ENCODE peak calls at places on chromosomes 11 and 22, in seven cellular contexts. Z is GM13976; I is T follicular helper cell; P is NCI-H460; D is neuronal stem cell; K is natural killer cell treated with Interleukin-12 subunit alpha and Interleukin-12 subunit beta and Interleukin-15 and Interleukin-18, amount 100 ng/mL, for 72 hours; V is NCI-H1694 treated with DMSO at 0.1 percent for 48 hours. O is an unnamed sample.

GRCh38 chr11:95392644-95393043 is 161.6 kb upstream of the SESN3 start:
- DNase-seq in P (no peak), V (no peak), Z (no peak), I (no peak), D (no peak), K (no peak), O (no peak)

GRCh38 chr11:114762437-114762836 is 84.1 kb downstream of the NXPE2 start:
- DNase-seq in V (no peak), P (no peak), D (peak), K (no peak), Z (no peak), I (no peak), O (peak)

GRCh38 chr11:19571906-19572305 is 140.7 kb upstream of the NAV2 start:
- DNase-seq in D (no peak), P (no peak), K (no peak), I (no peak), V (no peak), Z (no peak), O (no peak)

GRCh38 chr11:17528181-17528691 is 16.0 kb downstream of the USH1C start:
- DNase-seq in D (no peak), P (no peak), V (peak), I (no peak), K (no peak), Z (peak), O (peak)

GRCh38 chr22:40156001-40156516 is 21.7 kb upstream of the TNRC6B start:
- DNase-seq in V (no peak), D (no peak), P (peak), I (no peak), K (no peak), Z (no peak), O (peak)

GRCh38 chr11:133978816-133979215 is 22.0 kb upstream of the IGSF9B start:
- DNase-seq in K (no peak), I (no peak), P (no peak), Z (no peak), D (no peak), V (no peak), O (peak)

GRCh38 chr11:94835571-94835970 is 67.4 kb downstream of the AMOTL1 start:
- DNase-seq in V (no peak), P (no peak), Z (no peak), D (no peak), I (no peak), K (no peak), O (peak)

GRCh38 chr11:131870305-131870704 is 499.9 kb downstream of the NTM start:
- DNase-seq in I (no peak), P (no peak), K (no peak), D (no peak), Z (no peak), V (no peak), O (no peak)

GRCh38 chr11:16738949-16739262 is 459 bp downstream of the C11orf58 start:
- DNase-seq in P (no peak), V (no peak), I (no peak), K (no peak), D (no peak), Z (no peak), O (no peak)

GRCh38 chr11:119284344-119285157 is 32.4 kb downstream of the MCAM start:
- DNase-seq in P (peak), D (no peak), I (no peak), V (no peak), K (no peak), Z (peak), O (peak)

GRCh38 chr11:18393581-18394299 is 623 bp upstream of the LDHA start:
- DNase-seq in P (no peak), V (no peak), I (no peak), D (no peak), Z (no peak), K (no peak), O (no peak)

GRCh38 chr22:27416553-27417427 is 384.8 kb downstream of the MN1 start:
- DNase-seq in V (no peak), I (no peak), D (no peak), Z (no peak), K (no peak), P (no peak), O (peak)

GRCh38 chr11:90323289-90323688 is 100.4 kb upstream of the CHORDC1 start:
- DNase-seq in Z (no peak), K (no peak), P (no peak), I (no peak), V (no peak), D (no peak), O (no peak)

GRCh38 chr11:131760191-131760951 is 390.0 kb downstream of the NTM start:
- DNase-seq in V (no peak), D (no peak), I (no peak), K (no peak), P (no peak), Z (no peak), O (no peak)

GRCh38 chr11:70567680-70568503 is 169.6 kb downstream of the CTTN start:
- DNase-seq in I (no peak), V (no peak), K (no peak), D (no peak), P (no peak), Z (no peak), O (no peak)

GRCh38 chr11:40302669-40303068 is 1156.8 kb downstream of the LRRC4C start:
- DNase-seq in K (no peak), V (no peak), D (no peak), I (no peak), P (no peak), Z (no peak), O (no peak)

GRCh38 chr11:68950268-68950667 is 30.5 kb downstream of the MRGPRD start:
- DNase-seq in P (no peak), I (no peak), K (no peak), D (peak), Z (peak), V (no peak), O (peak)

GRCh38 chr22:29917052-29917902 is 34.3 kb downstream of the MTMR3 start:
- DNase-seq in V (no peak), D (no peak), I (no peak), K (no peak), P (no peak), Z (no peak), O (no peak)

GRCh38 chr11:134370526-134371435 is 39.0 kb downstream of the GLB1L2 start:
- DNase-seq in V (no peak), K (peak), P (no peak), I (no peak), D (no peak), Z (no peak), O (no peak)

O was measured in PC-3.